ENCODE peak calls at places on chromosomes 1 and 21, in nine cellular contexts. L, P, O, Z, E, S, T, V and I are unnamed samples.

GRCh38 chr1:169091480-169091941 is 15.0 kb upstream of the ATP1B1 start:
- DNase-seq in T (no peak), O (peak; percentile 35), S (no peak), Z (peak; percentile 55), E (peak; percentile 55), P (peak; percentile 19), V (no peak), L (no peak), I (no peak)

GRCh38 chr1:213244664-213245091 is 193.6 kb downstream of the RPS6KC1 start:
- DNase-seq in V (no peak), L (no peak), T (no peak), Z (peak; percentile 49), E (no peak), P (peak; percentile 74), O (peak; percentile 14), S (peak; percentile 53), I (peak; percentile 21)

GRCh38 chr1:18256318-18257235 is 149.0 kb downstream of the IGSF21 start:
- DNase-seq in E (no peak), L (no peak), S (peak; percentile 97), P (peak; percentile 6), T (no peak), Z (no peak), O (peak; percentile 13), V (peak; percentile 50), I (no peak)

GRCh38 chr1:18118078-18118477 is 10.5 kb downstream of the IGSF21 start:
- DNase-seq in O (no peak), V (no peak), Z (no peak), S (no peak), T (no peak), P (no peak), L (no peak), E (no peak), I (no peak)

GRCh38 chr1:106879538-106879937 is 176.9 kb upstream of the PRMT6 start:
- DNase-seq in S (no peak), Z (no peak), P (peak; percentile 18), T (no peak), L (peak; percentile 35), E (no peak), V (peak; percentile 67), O (no peak), I (no peak)

GRCh38 chr1:12810691-12811408 is 19.7 kb downstream of the PRAMEF1 start:
- DNase-seq in P (peak; percentile 54), L (no peak), Z (no peak), E (no peak), S (peak; percentile 49), O (no peak), T (no peak), V (no peak), I (no peak)

GRCh38 chr1:35202048-35202719 is 9.2 kb upstream of the SFPQ start:
- DNase-seq in S (peak; percentile 91), L (peak; percentile 61), Z (peak; percentile 80), V (no peak), E (no peak), O (peak; percentile 83), T (peak; percentile 80), P (peak; percentile 89), I (peak; percentile 54)

GRCh38 chr1:154353460-154353904 is 28.2 kb downstream of the ATP8B2 start:
- DNase-seq in E (no peak), O (peak; percentile 27), T (peak; percentile 71), Z (peak; percentile 74), L (no peak), V (no peak), S (peak; percentile 59), P (peak; percentile 80), I (no peak)

GRCh38 chr1:2452583-2453315 is 23.3 kb upstream of the PLCH2 start:
- DNase-seq in Z (no peak), S (no peak), V (no peak), T (no peak), O (no peak), L (no peak), P (no peak), E (no peak), I (no peak)

GRCh38 chr1:29655945-29656866 is 419.9 kb downstream of the PTPRU start:
- DNase-seq in P (no peak), Z (no peak), T (peak; percentile 24), S (peak; percentile 80), O (no peak), L (no peak), E (peak; percentile 23), V (no peak), I (no peak)

GRCh38 chr1:56709269-56709880 is 64.3 kb downstream of the PRKAA2 start:
- DNase-seq in O (peak; percentile 39), S (no peak), P (peak; percentile 81), Z (peak; percentile 35), E (peak; percentile 4), V (no peak), L (no peak), T (no peak), I (no peak)

GRCh38 chr1:236870721-236871120 is 75.6 kb downstream of the MTR start:
- DNase-seq in S (no peak), P (no peak), T (no peak), O (no peak), L (no peak), E (no peak), V (no peak), Z (no peak), I (no peak)

GRCh38 chr1:13871413-13871812 is 171.4 kb downstream of the PRDM2 start:
- DNase-seq in P (no peak), V (no peak), L (no peak), S (no peak), O (no peak), T (no peak), Z (no peak), E (no peak), I (no peak)

GRCh38 chr1:209643295-209644020 is 8.8 kb downstream of the LAMB3 start:
- DNase-seq in P (peak; percentile 87), T (no peak), Z (no peak), L (no peak), E (no peak), V (no peak), S (no peak), O (no peak), I (no peak)

GRCh38 chr1:185314416-185314815 is 2.6 kb downstream of the IVNS1ABP start:
- DNase-seq in S (no peak), O (no peak), L (no peak), T (no peak), P (peak; percentile 12), E (no peak), Z (no peak), V (no peak), I (no peak)

GRCh38 chr21:31326478-31327247 is 17.4 kb downstream of the TIAM1 start:
- DNase-seq in T (no peak), E (peak; percentile 49), P (peak; percentile 51), S (no peak), V (no peak), Z (no peak), O (no peak), L (no peak), I (peak; percentile 85)

GRCh38 chr1:119008483-119009299 is 20.5 kb upstream of the TBX15 start:
- DNase-seq in Z (peak; percentile 61), S (peak; percentile 79), V (no peak), L (no peak), O (peak; percentile 85), P (peak; percentile 84), E (no peak), T (no peak), I (no peak)
- TF ChIP-seq CTCF in Z (peak; percentile 82), S (peak; percentile 80), V (peak; percentile 59), L (peak; percentile 49), O (peak; percentile 60), P (peak; percentile 61), E (peak; percentile 67), T (peak; percentile 47), I (peak; percentile 46)

DNA sequence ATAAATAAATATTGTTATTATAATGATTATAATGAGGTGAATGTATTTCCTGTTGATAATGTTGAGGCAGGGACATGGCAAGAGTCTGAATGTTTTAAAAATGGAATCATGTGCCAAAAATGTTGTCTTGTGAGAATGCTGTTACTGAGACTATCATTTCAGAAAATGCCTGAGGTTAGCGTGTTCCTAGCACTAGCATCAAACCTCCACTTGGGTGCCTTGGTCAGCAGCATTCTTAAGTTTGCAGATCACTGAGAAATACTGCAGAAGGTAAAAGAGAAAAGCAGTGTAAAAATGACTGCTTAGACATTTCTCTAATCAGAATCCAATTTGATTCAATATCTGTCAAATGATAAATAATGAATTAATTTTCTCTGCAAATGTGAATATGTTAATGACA is 50.8 kb downstream of the OLFM3 start:
- DNase-seq in O (no peak), E (no peak), P (no peak), L (no peak), S (no peak), T (no peak), V (no peak), Z (no peak), I (no peak)
- TF ChIP-seq CTCF in O (no peak), E (no peak), P (no peak), L (no peak), S (peak; percentile 56), T (no peak), V (no peak), Z (no peak), I (no peak)

DNA sequence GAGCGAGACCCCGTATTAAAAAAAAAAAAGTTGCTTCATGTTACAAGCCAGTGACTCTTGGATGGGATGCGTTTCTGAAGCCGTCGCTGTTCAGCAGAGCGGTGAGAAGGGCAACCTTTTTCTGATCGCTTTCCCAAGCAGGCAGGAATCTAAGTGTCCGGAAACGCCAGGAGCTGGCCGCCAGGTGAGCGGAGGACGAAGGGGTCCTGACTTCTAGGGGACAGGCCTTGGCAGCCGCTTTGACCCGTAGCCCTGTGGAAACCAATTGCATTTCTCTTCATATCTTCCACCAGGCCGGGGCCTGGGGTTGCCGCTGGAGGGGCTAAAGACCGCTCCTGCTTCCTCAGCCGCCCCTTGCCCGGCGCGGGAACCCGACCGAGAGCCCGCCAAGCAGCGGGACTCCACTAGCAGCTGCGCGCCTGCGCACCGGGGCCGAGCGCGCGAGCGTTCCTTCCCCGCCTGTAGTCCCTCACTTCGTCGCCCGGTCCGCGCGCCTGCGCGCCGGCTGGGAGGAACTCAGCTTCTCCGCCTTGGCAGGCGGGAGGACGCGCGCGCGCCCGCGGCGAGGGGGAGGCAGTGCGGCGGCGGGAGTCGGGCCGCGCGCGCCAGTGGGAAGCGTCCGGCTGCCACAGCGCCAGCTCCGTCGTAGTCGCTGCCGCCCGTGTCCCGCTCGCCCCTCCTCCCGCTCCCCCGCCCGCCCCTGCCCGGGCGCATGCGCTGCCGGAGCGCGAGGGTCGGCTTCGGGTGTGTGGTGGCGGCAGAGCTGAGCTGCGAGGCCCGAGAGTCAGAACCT is at the start of gene SPEN:
- DNase-seq in V (peak; percentile 99), T (peak; percentile 99), O (peak; percentile 91), P (peak; percentile 94), E (peak; percentile 100), Z (peak; percentile 95), S (peak; percentile 98), L (peak; percentile 97), I (peak; percentile 89)
- TF ChIP-seq CTCF in V (no peak), T (no peak), O (no peak), P (no peak), E (no peak), Z (no peak), S (peak; percentile 57), L (peak; percentile 50), I (peak; percentile 12)

DNA sequence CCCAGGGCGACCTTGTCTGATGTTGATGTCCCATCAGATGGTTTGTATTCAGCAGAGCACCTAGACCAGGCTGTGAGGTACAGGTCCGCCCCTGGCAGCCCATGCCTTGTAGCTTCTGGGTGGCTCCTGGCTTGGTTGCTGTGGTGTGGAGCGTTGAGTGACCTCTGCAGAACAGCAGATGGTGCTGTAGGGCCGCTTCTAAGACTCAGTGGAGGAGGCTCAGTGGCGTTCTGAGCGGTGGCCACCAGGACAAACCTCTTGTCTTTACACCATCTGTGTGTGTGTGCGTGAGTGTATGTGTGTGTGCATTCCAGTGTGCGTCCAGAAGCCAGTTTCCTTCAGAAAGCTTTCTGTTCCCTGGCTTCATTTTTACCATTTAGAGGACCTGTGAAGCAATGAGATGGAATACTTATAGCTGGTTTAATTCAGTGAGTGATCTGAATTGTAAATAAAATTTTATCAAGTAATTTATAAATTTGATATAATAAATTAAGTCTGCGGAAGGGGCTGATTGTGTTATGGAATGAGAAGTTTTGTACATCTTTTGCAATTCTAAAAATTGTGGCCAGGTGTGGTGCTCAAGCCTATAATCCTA is 66.1 kb downstream of the ADARB1 start:
- DNase-seq in P (peak; percentile 95), V (peak; percentile 77), O (peak; percentile 94), Z (peak; percentile 94), E (peak; percentile 52), S (peak; percentile 95), L (peak; percentile 56), T (peak; percentile 85), I (peak; percentile 54)
- TF ChIP-seq CTCF in P (peak; percentile 95), V (peak; percentile 63), O (peak; percentile 98), Z (peak; percentile 88), E (peak; percentile 87), S (peak; percentile 95), L (peak; percentile 49), T (peak; percentile 57), I (peak; percentile 89)